ENCODE peak calls at places on chromosome 1, in eight cellular contexts. One of them, this sample, is unnamed.

GRCh38 chr1:106926748-106927582 is 129.5 kb upstream of the PRMT6 start:
- DNase-seq in CD4-positive, alpha-beta T cell: no peak
- DNase-seq in GM04503: no peak
- DNase-seq in heart left ventricle: no peak
- DNase-seq in upper lobe of right lung: no peak
- DNase-seq in astrocyte of the cerebellum: no peak
- DNase-seq in glomerular endothelial cell: no peak
- DNase-seq in activated T-cell treated with anti-CD3 and anti-CD28 coated beads for 1 hour: no peak
- DNase-seq in this sample: no peak

GRCh38 chr1:116769561-116769977 is 15.3 kb downstream of the CD2 start:
- DNase-seq in heart left ventricle: no peak
- DNase-seq in glomerular endothelial cell: no peak
- DNase-seq in activated T-cell treated with anti-CD3 and anti-CD28 coated beads for 1 hour: peak
- DNase-seq in CD4-positive, alpha-beta T cell: peak
- DNase-seq in GM04503: no peak
- DNase-seq in upper lobe of right lung: no peak
- DNase-seq in astrocyte of the cerebellum: peak
- DNase-seq in this sample: no peak

GRCh38 chr1:84674021-84674420 is 16.2 kb downstream of the SSX2IP start:
- DNase-seq in activated T-cell treated with anti-CD3 and anti-CD28 coated beads for 1 hour: no peak
- DNase-seq in heart left ventricle: no peak
- DNase-seq in astrocyte of the cerebellum: no peak
- DNase-seq in GM04503: no peak
- DNase-seq in CD4-positive, alpha-beta T cell: no peak
- DNase-seq in glomerular endothelial cell: no peak
- DNase-seq in upper lobe of right lung: no peak
- DNase-seq in this sample: no peak

GRCh38 chr1:234724517-234725176 is 114.7 kb upstream of the IRF2BP2 start:
- DNase-seq in GM04503: no peak
- DNase-seq in astrocyte of the cerebellum: peak
- DNase-seq in CD4-positive, alpha-beta T cell: no peak
- DNase-seq in activated T-cell treated with anti-CD3 and anti-CD28 coated beads for 1 hour: no peak
- DNase-seq in upper lobe of right lung: peak
- DNase-seq in heart left ventricle: peak
- DNase-seq in glomerular endothelial cell: peak
- DNase-seq in this sample: no peak

GRCh38 chr1:86169625-86170024 is 13.1 kb upstream of the COL24A1 start:
- DNase-seq in glomerular endothelial cell: no peak
- DNase-seq in activated T-cell treated with anti-CD3 and anti-CD28 coated beads for 1 hour: no peak
- DNase-seq in upper lobe of right lung: no peak
- DNase-seq in GM04503: no peak
- DNase-seq in CD4-positive, alpha-beta T cell: no peak
- DNase-seq in astrocyte of the cerebellum: no peak
- DNase-seq in heart left ventricle: no peak
- DNase-seq in this sample: no peak

GRCh38 chr1:31122101-31122735 is 56.7 kb upstream of the PUM1 start:
- DNase-seq in heart left ventricle: no peak
- DNase-seq in upper lobe of right lung: no peak
- DNase-seq in CD4-positive, alpha-beta T cell: no peak
- DNase-seq in GM04503: no peak
- DNase-seq in astrocyte of the cerebellum: no peak
- DNase-seq in glomerular endothelial cell: no peak
- DNase-seq in activated T-cell treated with anti-CD3 and anti-CD28 coated beads for 1 hour: no peak
- DNase-seq in this sample: no peak

GRCh38 chr1:21312407-21312992 is 22.2 kb upstream of the ECE1 start:
- DNase-seq in upper lobe of right lung: no peak
- DNase-seq in heart left ventricle: no peak
- DNase-seq in glomerular endothelial cell: no peak
- DNase-seq in activated T-cell treated with anti-CD3 and anti-CD28 coated beads for 1 hour: no peak
- DNase-seq in astrocyte of the cerebellum: no peak
- DNase-seq in GM04503: no peak
- DNase-seq in CD4-positive, alpha-beta T cell: no peak
- DNase-seq in this sample: no peak

GRCh38 chr1:15154480-15155036 is 1.0 kb downstream of the TMEM51 start:
- DNase-seq in upper lobe of right lung: peak
- DNase-seq in heart left ventricle: no peak
- DNase-seq in GM04503: no peak
- DNase-seq in astrocyte of the cerebellum: no peak
- DNase-seq in glomerular endothelial cell: no peak
- DNase-seq in CD4-positive, alpha-beta T cell: no peak
- DNase-seq in activated T-cell treated with anti-CD3 and anti-CD28 coated beads for 1 hour: no peak
- DNase-seq in this sample: no peak

GRCh38 chr1:161723459-161724149 is 2.3 kb downstream of the FCRLB start:
- DNase-seq in CD4-positive, alpha-beta T cell: no peak
- DNase-seq in glomerular endothelial cell: no peak
- DNase-seq in astrocyte of the cerebellum: no peak
- DNase-seq in GM04503: no peak
- DNase-seq in activated T-cell treated with anti-CD3 and anti-CD28 coated beads for 1 hour: no peak
- DNase-seq in heart left ventricle: no peak
- DNase-seq in upper lobe of right lung: no peak
- DNase-seq in this sample: no peak

GRCh38 chr1:191888996-191889622 is 269.2 kb upstream of the RGS18 start:
- DNase-seq in heart left ventricle: no peak
- DNase-seq in CD4-positive, alpha-beta T cell: no peak
- DNase-seq in astrocyte of the cerebellum: no peak
- DNase-seq in glomerular endothelial cell: no peak
- DNase-seq in upper lobe of right lung: no peak
- DNase-seq in GM04503: no peak
- DNase-seq in activated T-cell treated with anti-CD3 and anti-CD28 coated beads for 1 hour: no peak
- DNase-seq in this sample: no peak

GRCh38 chr1:46770541-46770940 is 28.3 kb upstream of the CYP4B1 start:
- DNase-seq in heart left ventricle: no peak
- DNase-seq in CD4-positive, alpha-beta T cell: no peak
- DNase-seq in astrocyte of the cerebellum: no peak
- DNase-seq in glomerular endothelial cell: no peak
- DNase-seq in GM04503: no peak
- DNase-seq in upper lobe of right lung: no peak
- DNase-seq in activated T-cell treated with anti-CD3 and anti-CD28 coated beads for 1 hour: no peak
- DNase-seq in this sample: no peak

GRCh38 chr1:207985190-207985589 is 74.3 kb upstream of the CD34 start:
- DNase-seq in CD4-positive, alpha-beta T cell: no peak
- DNase-seq in GM04503: no peak
- DNase-seq in upper lobe of right lung: no peak
- DNase-seq in glomerular endothelial cell: no peak
- DNase-seq in astrocyte of the cerebellum: no peak
- DNase-seq in activated T-cell treated with anti-CD3 and anti-CD28 coated beads for 1 hour: no peak
- DNase-seq in heart left ventricle: no peak
- DNase-seq in this sample: no peak

GRCh38 chr1:1972976-1973715 is 30.4 kb downstream of the CFAP74 start:
- DNase-seq in activated T-cell treated with anti-CD3 and anti-CD28 coated beads for 1 hour: no peak
- DNase-seq in astrocyte of the cerebellum: no peak
- DNase-seq in heart left ventricle: peak
- DNase-seq in glomerular endothelial cell: no peak
- DNase-seq in CD4-positive, alpha-beta T cell: no peak
- DNase-seq in GM04503: no peak
- DNase-seq in upper lobe of right lung: no peak
- DNase-seq in this sample: no peak

GRCh38 chr1:201562257-201562656 is 23.3 kb downstream of the NAV1 start:
- DNase-seq in glomerular endothelial cell: no peak
- DNase-seq in CD4-positive, alpha-beta T cell: no peak
- DNase-seq in heart left ventricle: no peak
- DNase-seq in GM04503: peak
- DNase-seq in activated T-cell treated with anti-CD3 and anti-CD28 coated beads for 1 hour: no peak
- DNase-seq in astrocyte of the cerebellum: no peak
- DNase-seq in upper lobe of right lung: no peak
- DNase-seq in this sample: peak

GRCh38 chr1:239755513-239755912 is 336.2 kb upstream of the FMN2 start:
- DNase-seq in upper lobe of right lung: no peak
- DNase-seq in GM04503: no peak
- DNase-seq in heart left ventricle: no peak
- DNase-seq in activated T-cell treated with anti-CD3 and anti-CD28 coated beads for 1 hour: no peak
- DNase-seq in CD4-positive, alpha-beta T cell: no peak
- DNase-seq in glomerular endothelial cell: no peak
- DNase-seq in astrocyte of the cerebellum: no peak
- DNase-seq in this sample: no peak

GRCh38 chr1:180501865-180502360 is 464 bp downstream of the ACBD6 start:
- DNase-seq in GM04503: no peak
- DNase-seq in heart left ventricle: no peak
- DNase-seq in astrocyte of the cerebellum: no peak
- DNase-seq in activated T-cell treated with anti-CD3 and anti-CD28 coated beads for 1 hour: no peak
- DNase-seq in upper lobe of right lung: no peak
- DNase-seq in CD4-positive, alpha-beta T cell: no peak
- DNase-seq in glomerular endothelial cell: no peak
- DNase-seq in this sample: no peak

GRCh38 chr1:6358144-6358624 is 35.4 kb downstream of the ACOT7 start:
- DNase-seq in activated T-cell treated with anti-CD3 and anti-CD28 coated beads for 1 hour: no peak
- DNase-seq in GM04503: no peak
- DNase-seq in astrocyte of the cerebellum: no peak
- DNase-seq in upper lobe of right lung: no peak
- DNase-seq in glomerular endothelial cell: no peak
- DNase-seq in CD4-positive, alpha-beta T cell: no peak
- DNase-seq in heart left ventricle: no peak
- DNase-seq in this sample: no peak

GRCh38 chr1:54127594-54127993 is 25.2 kb downstream of the CDCP2 start:
- DNase-seq in heart left ventricle: no peak
- DNase-seq in activated T-cell treated with anti-CD3 and anti-CD28 coated beads for 1 hour: no peak
- DNase-seq in CD4-positive, alpha-beta T cell: no peak
- DNase-seq in GM04503: no peak
- DNase-seq in astrocyte of the cerebellum: no peak
- DNase-seq in glomerular endothelial cell: no peak
- DNase-seq in upper lobe of right lung: no peak
- DNase-seq in this sample: no peak

This sample was measured in MG63.